ENCODE peak calls at places on chromosomes 11 and 22, in ten cellular contexts. Z is activated T-cell treated with anti-CD3 and anti-CD28 coated beads for 4 hours; N is GM23248; T is activated naive CD4-positive, alpha-beta T cell treated with anti-CD3 and anti-CD28 coated beads, Interleukin-2, amount 10 ng/mL, durations not matched to agents 7 days and 5 days; F is fibroblast of lung; Y is CD8-positive, alpha-beta memory T cell; A is NB4; X is stimulated activated CD4-positive, alpha-beta T cell treated with anti-CD3 and anti-CD28 coated beads, Interleukin-12 subunit alpha, Interleukin-12 subunit beta, amount 100 ng/mL, for 48 hours; P is EH; J is hippocampal formation. U is an unnamed sample.

GRCh38 chr11:20161230-20161918 is 1.1 kb upstream of the DBX1 start:
- DNase-seq in A (no peak), T (no peak), Z (no peak), N (no peak), F (peak), X (no peak), P (peak), Y (no peak), J (no peak), U (no peak)

GRCh38 chr11:112776834-112777793 is 184.1 kb upstream of the NCAM1 start:
- DNase-seq in N (no peak), Y (no peak), F (no peak), P (no peak), J (no peak), Z (no peak), A (no peak), X (no peak), T (no peak), U (no peak)

GRCh38 chr11:130209944-130210854 is 50.6 kb downstream of the ST14 start:
- DNase-seq in J (no peak), P (no peak), Z (no peak), X (no peak), F (no peak), Y (no peak), A (no peak), T (no peak), N (no peak), U (no peak)

GRCh38 chr22:44659140-44659539 is 42.9 kb upstream of the PRR5 start:
- DNase-seq in J (no peak), N (peak), X (no peak), F (no peak), P (peak), A (no peak), Z (no peak), T (no peak), Y (no peak), U (no peak)

GRCh38 chr22:37776639-37777005 is 31.1 kb upstream of the GCAT start:
- DNase-seq in P (no peak), A (no peak), T (no peak), J (no peak), F (no peak), X (no peak), Z (no peak), N (no peak), Y (no peak), U (no peak)

GRCh38 chr11:62921573-62922188 is 518 bp upstream of the CHRM1 start:
- DNase-seq in Z (no peak), Y (no peak), N (peak), T (no peak), J (no peak), A (no peak), P (peak), X (no peak), F (no peak), U (peak)

GRCh38 chr11:112580864-112581263 is 320.2 kb upstream of the PLET1 start:
- DNase-seq in F (no peak), J (no peak), N (peak), X (no peak), T (no peak), Z (no peak), Y (no peak), P (no peak), A (no peak), U (no peak)

GRCh38 chr22:27510024-27510423 is 291.5 kb downstream of the MN1 start:
- DNase-seq in Y (no peak), T (no peak), N (no peak), A (no peak), P (no peak), J (no peak), X (no peak), F (no peak), Z (no peak), U (no peak)

GRCh38 chr11:1881442-1882264 is 10.0 kb downstream of the PRR33 start:
- DNase-seq in N (no peak), X (no peak), T (peak), P (no peak), J (no peak), A (peak), Z (no peak), Y (no peak), F (no peak), U (no peak)

GRCh38 chr11:45237666-45238348 is 48.3 kb downstream of the SYT13 start:
- DNase-seq in X (no peak), A (no peak), Z (no peak), T (no peak), Y (no peak), N (no peak), F (peak), P (no peak), J (no peak), U (no peak)

GRCh38 chr11:101914349-101914736 is 467 bp upstream of the CEP126 start:
- DNase-seq in X (no peak), J (no peak), Z (no peak), T (no peak), P (peak), F (peak), N (peak), A (no peak), Y (no peak), U (no peak)

GRCh38 chr11:13440100-13440855 is 22.7 kb downstream of the BTBD10 start:
- DNase-seq in X (no peak), A (no peak), Z (no peak), J (peak), P (peak), Y (no peak), F (peak), T (no peak), N (peak), U (peak)

GRCh38 chr11:61061081-61061826 is 41.0 kb upstream of the CD5 start:
- DNase-seq in Z (peak), P (peak), A (peak), T (peak), F (peak), N (peak), Y (peak), J (no peak), X (peak), U (no peak)

GRCh38 chr11:2718817-2719438 is 19.1 kb upstream of the KCNQ1OT1 start:
- DNase-seq in N (no peak), T (no peak), A (no peak), X (no peak), J (no peak), P (no peak), Y (no peak), Z (no peak), F (no peak), U (no peak)

GRCh38 chr22:26086359-26086758 is 82.9 kb upstream of the SEZ6L start:
- DNase-seq in T (no peak), J (no peak), A (peak), P (no peak), N (peak), X (no peak), Z (no peak), F (no peak), Y (no peak), U (no peak)